ENCODE peak calls at places on chromosomes 16 and 17, in six cellular contexts. D is CD8-positive, alpha-beta T cell; G is heart right ventricle; O is psoas muscle; U is fibroblast of pulmonary artery; H is thoracic aorta. J is an unnamed sample.

GRCh38 chr16:12750554-12750918 is 53.2 kb downstream of the CPPED1 start:
- DNase-seq in O (no peak), U (no peak), G (no peak), H (no peak), D (no peak), J (no peak)

GRCh38 chr16:70331588-70332358 is 14.9 kb upstream of the DDX19A start:
- DNase-seq in D (no peak), U (peak), G (no peak), H (no peak), O (no peak), J (no peak)

GRCh38 chr17:58534901-58535421 is 20.5 kb upstream of the MTMR4 start:
- DNase-seq in H (no peak), U (peak), G (no peak), D (no peak), O (no peak), J (no peak)

GRCh38 chr16:30777591-30778297 is 9.3 kb downstream of the ZNF629 start:
- DNase-seq in U (no peak), O (no peak), G (no peak), D (no peak), H (no peak), J (no peak)

GRCh38 chr17:66687570-66688284 is 147.2 kb upstream of the CACNG5 start:
- DNase-seq in O (no peak), H (no peak), G (no peak), D (no peak), U (no peak), J (no peak)

GRCh38 chr16:21169249-21169981 is 10.9 kb downstream of the LDAF1 start:
- DNase-seq in H (no peak), D (no peak), G (no peak), O (no peak), U (no peak), J (no peak)

GRCh38 chr16:85390511-85391174 is 222.5 kb upstream of the GSE1 start:
- DNase-seq in U (peak), D (no peak), H (peak), O (peak), G (peak), J (peak)

GRCh38 chr16:79156761-79157160 is 443.8 kb downstream of the MAF start:
- DNase-seq in D (no peak), U (no peak), O (no peak), H (no peak), G (no peak), J (no peak)

GRCh38 chr17:68455756-68456528 is 1.4 kb downstream of the WIPI1 start:
- DNase-seq in O (no peak), G (no peak), D (no peak), H (no peak), U (peak), J (peak)

GRCh38 chr17:353213-353837 is 718 bp upstream of the RPH3AL start:
- DNase-seq in O (no peak), U (no peak), H (no peak), D (no peak), G (no peak), J (no peak)

GRCh38 chr16:67539271-67539670 is 10.6 kb downstream of the RIPOR1 start:
- DNase-seq in H (no peak), O (no peak), U (no peak), D (no peak), G (no peak), J (no peak)

GRCh38 chr17:37797206-37797605 is 52.3 kb upstream of the HNF1B start:
- DNase-seq in O (no peak), H (no peak), U (peak), G (no peak), D (no peak), J (no peak)

GRCh38 chr17:79949646-79950292 is 85.9 kb downstream of the TBC1D16 start:
- DNase-seq in D (no peak), O (no peak), H (no peak), G (no peak), U (no peak), J (no peak)

GRCh38 chr16:81798311-81799137 is 19.4 kb downstream of the PLCG2 start:
- DNase-seq in O (no peak), D (peak), U (no peak), H (no peak), G (no peak), J (no peak)

GRCh38 chr17:9240659-9241370 is 219.5 kb downstream of the NTN1 start:
- DNase-seq in U (peak), D (no peak), G (peak), H (peak), O (peak), J (peak)

GRCh38 chr16:28983644-28984043 is 1.2 kb upstream of the LAT start:
- DNase-seq in D (no peak), H (no peak), U (no peak), G (no peak), O (no peak), J (no peak)

GRCh38 chr17:77279448-77280303 is 138.9 kb downstream of the SEC14L1 start:
- DNase-seq in D (no peak), H (no peak), O (no peak), U (peak), G (no peak), J (no peak)

GRCh38 chr17:77312061-77312684 is 171.4 kb downstream of the SEC14L1 start:
- DNase-seq in D (no peak), O (no peak), G (no peak), H (no peak), U (no peak), J (no peak)

GRCh38 chr16:74296465-74297295 is at the start of gene PSMD7:
- DNase-seq in U (peak), O (peak), D (peak), G (peak), H (peak), J (peak)

GRCh38 chr16:56851671-56852400 is 13.2 kb upstream of the SLC12A3 start:
- DNase-seq in D (no peak), H (no peak), U (peak), O (no peak), G (no peak), J (no peak)

GRCh38 chr17:65627892-65628622 is 66.6 kb upstream of the AXIN2 start:
- DNase-seq in G (no peak), H (peak), O (peak), D (no peak), U (peak), J (no peak)

GRCh38 chr16:51708861-51709260 is 557.8 kb upstream of the SALL1 start:
- DNase-seq in O (no peak), H (no peak), D (no peak), G (no peak), U (no peak), J (no peak)

GRCh38 chr17:32625971-32626370 is 139.2 kb downstream of the CDK5R1 start:
- DNase-seq in D (no peak), U (no peak), G (no peak), O (no peak), H (no peak), J (no peak)

GRCh38 chr16:23504076-23504452 is 6.2 kb downstream of the GGA2 start:
- DNase-seq in D (no peak), G (no peak), U (peak), H (no peak), O (peak), J (peak)

GRCh38 chr16:10940501-10941079 is 1.7 kb downstream of the DEXI start:
- DNase-seq in H (no peak), D (no peak), U (no peak), G (no peak), O (no peak), J (no peak)

GRCh38 chr16:64398795-64399194 is 723.1 kb downstream of the CDH11 start:
- DNase-seq in G (no peak), O (no peak), D (no peak), U (no peak), H (no peak), J (no peak)

GRCh38 chr17:37543527-37544122 is 53.9 kb downstream of the DUSP14 start:
- DNase-seq in O (no peak), U (no peak), G (no peak), H (no peak), D (no peak), J (no peak)

GRCh38 chr16:31842864-31843263 is 30.7 kb upstream of the ZNF267 start:
- DNase-seq in H (no peak), D (no peak), O (no peak), U (no peak), G (no peak), J (no peak)

GRCh38 chr17:49618112-49618611 is 42.5 kb downstream of the NXPH3 start:
- DNase-seq in D (no peak), H (no peak), U (no peak), O (no peak), G (no peak), J (no peak)

GRCh38 chr16:7506363-7506762 is 173.7 kb downstream of the RBFOX1 start:
- DNase-seq in D (no peak), U (no peak), G (no peak), O (no peak), H (no peak), J (no peak)

GRCh38 chr16:49739381-49739780 is 116.5 kb downstream of the ZNF423 start:
- DNase-seq in G (no peak), O (no peak), H (no peak), D (no peak), U (no peak), J (no peak)

GRCh38 chr16:87392823-87393679 is 915 bp downstream of the MAP1LC3B start:
- DNase-seq in G (peak), D (peak), U (peak), O (no peak), H (no peak), J (no peak)

GRCh38 chr17:37888881-37889280 is 35.3 kb upstream of the TBC1D3K start:
- DNase-seq in U (no peak), O (no peak), D (no peak), H (no peak), G (no peak), J (no peak)

GRCh38 chr17:73757324-73757942 is 113.2 kb upstream of the SDK2 start:
- DNase-seq in O (no peak), H (no peak), U (no peak), D (no peak), G (no peak), J (no peak)

GRCh38 chr16:10954903-10955302 is 10.5 kb downstream of the CLEC16A start:
- DNase-seq in D (no peak), O (no peak), G (no peak), U (no peak), H (no peak), J (no peak)

GRCh38 chr17:64037802-64038201 is 17.4 kb upstream of the ICAM2 start:
- DNase-seq in U (no peak), G (no peak), O (no peak), H (no peak), D (no peak), J (no peak)

GRCh38 chr16:66662445-66663194 is 33.9 kb downstream of the CMTM4 start:
- DNase-seq in U (peak), H (no peak), D (no peak), O (no peak), G (no peak), J (peak)

GRCh38 chr16:57304169-57305061 is 19.9 kb upstream of the PLLP start:
- DNase-seq in H (peak), U (peak), O (peak), G (no peak), D (no peak), J (no peak)

GRCh38 chr16:84072014-84072413 is 29.4 kb upstream of the SLC38A8 start:
- DNase-seq in O (no peak), U (peak), D (no peak), G (no peak), H (no peak), J (no peak)

DNA sequence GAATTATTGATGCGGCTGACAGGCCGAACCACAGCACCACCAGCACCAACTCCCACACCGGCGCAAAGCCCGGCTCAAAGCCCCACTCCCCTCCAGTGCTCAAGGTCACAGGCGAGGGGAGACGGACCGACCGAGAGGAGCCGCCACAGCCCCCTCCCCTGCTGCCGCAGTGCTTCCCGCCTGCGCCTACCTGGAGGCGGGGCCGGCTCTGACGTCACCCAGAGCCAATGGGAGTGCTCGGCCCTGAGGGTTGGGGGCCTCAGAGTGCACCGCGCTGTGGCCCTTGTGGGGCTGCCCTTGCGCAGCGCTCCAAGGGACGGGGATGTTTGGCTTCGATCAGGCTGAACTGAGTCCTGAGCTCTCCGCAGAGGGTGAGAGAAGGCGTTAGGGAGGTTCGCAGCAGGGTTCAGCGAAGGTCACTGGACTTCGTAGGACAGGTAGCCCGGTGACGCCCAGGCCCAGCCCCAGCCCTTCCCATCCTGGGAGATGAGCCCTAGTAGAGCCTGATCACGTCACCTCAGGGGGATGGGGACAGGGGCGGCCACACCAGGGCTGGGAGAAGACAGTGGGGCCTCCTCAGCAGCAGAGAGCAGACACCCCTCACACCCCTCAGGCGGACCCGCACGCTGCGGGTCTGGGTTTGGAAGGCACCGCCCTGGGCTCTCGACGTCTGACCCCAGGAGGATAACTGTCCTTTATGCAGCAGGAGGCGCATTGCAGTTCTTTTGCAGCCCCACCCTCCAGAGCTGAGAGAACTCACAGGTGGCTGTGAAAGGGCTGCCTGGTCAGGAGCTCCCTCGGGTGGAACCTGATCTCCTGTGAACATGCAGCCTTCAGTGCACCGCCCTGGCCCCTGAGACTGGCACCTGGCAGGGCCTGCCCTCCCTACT is 1.5 kb downstream of the NDRG4 start:
- DNase-seq in G (no peak), H (no peak), O (no peak), U (no peak), D (no peak), J (no peak)
- H3K4me3 ChIP-seq in G (no peak), H (peak), O (peak), U (peak), D (peak), J (no peak)

GRCh38 chr17:4109424-4109823 is 33.4 kb downstream of the ZZEF1 start:
- DNase-seq in U (no peak), H (no peak), O (no peak), G (no peak), D (no peak), J (no peak)
- H3K4me3 ChIP-seq in U (no peak), H (no peak), O (no peak), G (no peak), D (no peak), J (no peak)

DNA sequence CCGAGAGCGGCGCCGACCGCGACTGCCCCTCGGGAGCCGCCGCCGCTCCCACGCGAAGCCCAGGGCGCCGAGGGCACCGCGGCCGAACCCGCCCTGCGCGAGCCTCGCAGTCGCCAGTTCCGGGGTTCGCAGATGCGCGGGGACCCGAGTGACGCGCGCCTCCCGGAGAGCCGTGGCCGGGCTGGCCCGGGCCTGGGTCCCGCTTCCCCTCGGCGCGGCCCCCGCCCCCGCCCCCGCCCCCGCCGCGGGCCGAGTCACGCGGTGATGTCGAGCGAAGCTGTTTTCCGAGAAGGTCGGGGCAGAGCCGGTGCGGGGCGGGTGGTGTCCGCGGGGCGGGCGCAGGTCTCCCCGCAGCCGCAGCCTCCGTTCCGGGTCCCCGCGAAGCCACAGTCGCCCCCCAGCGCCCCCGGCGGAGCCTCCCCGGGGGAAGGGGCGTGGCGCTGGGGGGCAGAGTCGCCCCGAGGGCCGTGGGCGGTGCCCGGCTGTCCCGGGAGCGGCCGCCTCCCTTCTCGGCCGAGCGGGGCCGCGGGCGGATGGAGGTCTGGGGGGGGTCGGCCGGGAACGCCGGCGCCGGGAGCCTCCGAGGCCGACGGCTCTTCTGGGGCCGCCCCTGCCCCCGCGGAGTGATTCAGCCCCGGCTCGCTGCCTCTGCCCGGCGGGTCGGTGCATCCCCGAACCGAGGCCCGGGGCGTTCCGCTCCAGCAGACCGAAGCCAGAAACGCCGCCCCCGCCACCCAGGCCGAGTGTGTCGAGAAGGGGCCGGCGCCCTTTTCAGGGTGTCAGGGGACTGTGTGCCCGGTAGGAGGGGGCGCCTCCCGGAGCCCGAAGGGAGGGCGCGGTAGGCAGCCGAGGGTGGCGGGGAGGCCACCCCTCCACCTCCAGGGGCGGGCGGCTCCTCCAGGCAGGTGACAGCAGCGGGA is 1.5 kb downstream of the METRNL start:
- DNase-seq in O (peak), D (peak), U (peak), H (no peak), G (no peak), J (no peak)
- H3K4me3 ChIP-seq in O (peak), D (peak), U (peak), H (peak), G (peak), J (peak)

GRCh38 chr16:2209258-2210008 is 1.2 kb downstream of the BRICD5 start:
- DNase-seq in H (no peak), O (no peak), U (no peak), G (no peak), D (no peak), J (no peak)
- H3K4me3 ChIP-seq in H (no peak), O (no peak), U (no peak), G (no peak), D (no peak), J (no peak)

GRCh38 chr17:19004601-19005441 is at the start of gene FAM83G:
- DNase-seq in H (peak), G (peak), O (peak), D (peak), U (peak), J (peak)

GRCh38 chr17:19002191-19002590 is 2.4 kb downstream of the FAM83G start:
- DNase-seq in U (no peak), D (no peak), H (no peak), O (no peak), G (no peak), J (no peak)

GRCh38 chr17:19003966-19004600 is 481 bp downstream of the FAM83G start:
- DNase-seq in G (no peak), U (peak), H (no peak), D (peak), O (no peak), J (no peak)

GRCh38 chr17:19003543-19003965 is 1.0 kb downstream of the FAM83G start:
- DNase-seq in O (peak), D (no peak), H (no peak), G (no peak), U (no peak), J (no peak)

GRCh38 chr17:19002805-19003542 is 1.6 kb downstream of the FAM83G start:
- DNase-seq in G (no peak), H (no peak), U (peak), O (no peak), D (no peak), J (no peak)
- H3K4me3 ChIP-seq in G (no peak), H (peak), U (peak), O (no peak), D (peak), J (no peak)